ENCODE peak calls at places on chromosomes 5 and 9, in ten cellular contexts. S is PC-9, P is prostate gland, G is left ventricle myocardium inferior, Y is lung, Q is pancreas, D is IMR-90, H is A549, X is astrocyte, T is heart right ventricle. M is an unnamed sample. For H3K4me1, the result is how much of the 10 kb centered on the place peaks cover.

GRCh38 chr9:136926154-136926704 is 18.3 kb downstream of the FBXW5 start:
- DNase-seq in S (no peak), P (no peak), G (no peak), Y (no peak), Q (no peak), D (no peak), H (no peak), X (no peak), T (no peak), M (no peak)

GRCh38 chr5:61256474-61256873 is 75.6 kb upstream of the ZSWIM6 start:
- DNase-seq in S (peak), P (peak), G (peak), Y (peak), Q (peak), D (no peak), H (no peak), X (no peak), T (peak), M (peak)

GRCh38 chr5:56440871-56441740 is 208.0 kb upstream of the ANKRD55 start:
- DNase-seq in S (peak), P (peak), G (no peak), Y (no peak), Q (no peak), D (peak), H (peak), X (peak), T (no peak), M (peak)

GRCh38 chr5:117379521-117379920 is 804.9 kb upstream of the SEMA6A start:
- DNase-seq in S (no peak), P (no peak), G (no peak), Y (no peak), Q (no peak), D (no peak), H (no peak), X (no peak), T (no peak), M (no peak)

GRCh38 chr5:55629790-55630189 is 82.3 kb downstream of the SLC38A9 start:
- DNase-seq in S (no peak), P (no peak), G (no peak), Y (no peak), Q (no peak), D (peak), H (no peak), X (no peak), T (no peak), M (no peak)

GRCh38 chr9:88889386-88889785 is 101.9 kb upstream of the S1PR3 start:
- DNase-seq in S (no peak), P (no peak), G (no peak), Y (no peak), Q (no peak), D (peak), H (no peak), X (peak), T (no peak), M (peak)

GRCh38 chr5:99025298-99026045 is 96.7 kb upstream of the CHD1 start:
- DNase-seq in S (no peak), P (no peak), G (no peak), Y (no peak), Q (no peak), D (no peak), H (no peak), X (no peak), T (no peak), M (no peak)

GRCh38 chr9:115462623-115463022 is 344.7 kb upstream of the TNC start:
- DNase-seq in S (no peak), P (no peak), G (no peak), Y (no peak), Q (no peak), D (no peak), H (no peak), X (no peak), T (no peak), M (no peak)

GRCh38 chr5:93519737-93520136 is 61.3 kb downstream of the NR2F1-AS1 start:
- DNase-seq in S (no peak), P (no peak), G (no peak), Y (no peak), Q (no peak), D (peak), H (no peak), X (peak), T (no peak), M (no peak)

GRCh38 chr9:93830606-93831005 is 124.5 kb downstream of the BARX1 start:
- DNase-seq in S (no peak), P (no peak), G (no peak), Y (no peak), Q (no peak), D (no peak), H (no peak), X (no peak), T (no peak), M (no peak)

GRCh38 chr5:91386120-91386519 is 3.0 kb upstream of the ARRDC3 start:
- DNase-seq in S (no peak), P (no peak), G (no peak), Y (no peak), Q (no peak), D (peak), H (no peak), X (no peak), T (no peak), M (no peak)

GRCh38 chr5:131224387-131225191 is 39.3 kb upstream of the CDC42SE2 start:
- DNase-seq in S (no peak), P (no peak), G (peak), Y (no peak), Q (no peak), D (no peak), H (no peak), X (no peak), T (peak), M (no peak)

GRCh38 chr5:68465133-68465532 is 249.6 kb downstream of the PIK3R1 start:
- DNase-seq in S (no peak), P (no peak), G (no peak), Y (no peak), Q (no peak), D (no peak), H (no peak), X (no peak), T (no peak), M (no peak)

GRCh38 chr9:83584995-83585394 is 37.9 kb upstream of the IDNK start:
- DNase-seq in S (no peak), P (no peak), G (no peak), Y (no peak), Q (no peak), D (no peak), H (no peak), X (no peak), T (no peak), M (no peak)

GRCh38 chr5:452856-453710 is 10.1 kb downstream of the EXOC3 start:
- DNase-seq in S (no peak), P (no peak), G (peak), Y (no peak), Q (no peak), D (no peak), H (no peak), X (no peak), T (no peak), M (no peak)

GRCh38 chr5:140220698-140221064 is 45.7 kb downstream of the CYSTM1 start:
- DNase-seq in S (no peak), P (no peak), G (no peak), Y (no peak), Q (no peak), D (no peak), H (no peak), X (no peak), T (no peak), M (no peak)

GRCh38 chr5:89211836-89212235 is 328.9 kb upstream of the MEF2C start:
- DNase-seq in S (no peak), P (no peak), G (no peak), Y (no peak), Q (no peak), D (peak), H (no peak), X (peak), T (no peak), M (no peak)

GRCh38 chr5:132011561-132012384 is at the start of gene ACSL6:
- DNase-seq in S (no peak), P (no peak), G (no peak), Y (no peak), Q (peak), D (no peak), H (peak), X (no peak), T (no peak), M (peak)

GRCh38 chr5:141677415-141677814 is 4.6 kb downstream of the ARAP3 start:
- DNase-seq in S (no peak), P (no peak), G (no peak), Y (no peak), Q (no peak), D (no peak), H (peak), X (no peak), T (no peak), M (peak)

GRCh38 chr9:95507456-95508241 is 9.1 kb downstream of the PTCH1 start:
- DNase-seq in S (peak), P (peak), G (peak), Y (peak), Q (no peak), D (peak), H (peak), X (peak), T (peak), M (peak)

GRCh38 chr9:88814521-88815101 is 176.7 kb upstream of the S1PR3 start:
- DNase-seq in S (no peak), P (no peak), G (peak), Y (no peak), Q (no peak), D (peak), H (no peak), X (peak), T (peak), M (peak)

GRCh38 chr9:68808481-68808880 is 103.4 kb downstream of the PIP5K1B start:
- DNase-seq in S (no peak), P (no peak), G (no peak), Y (no peak), Q (no peak), D (no peak), H (no peak), X (no peak), T (no peak), M (no peak)

GRCh38 chr5:167754501-167754941 is 536.9 kb upstream of the WWC1 start:
- DNase-seq in S (no peak), P (no peak), G (no peak), Y (no peak), Q (no peak), D (no peak), H (no peak), X (peak), T (no peak), M (no peak)

GRCh38 chr9:116589392-116590354 is 97.4 kb upstream of the TRIM32 start:
- DNase-seq in S (peak), P (no peak), G (no peak), Y (no peak), Q (no peak), D (peak), H (peak), X (no peak), T (no peak), M (peak)

GRCh38 chr5:61333351-61334223 is 1.5 kb downstream of the ZSWIM6 start:
- DNase-seq in S (no peak), P (peak), G (peak), Y (peak), Q (peak), D (no peak), H (no peak), X (no peak), T (peak), M (peak)

GRCh38 chr5:55360190-55360589 is 52.4 kb downstream of the MTREX start:
- DNase-seq in S (no peak), P (no peak), G (no peak), Y (no peak), Q (no peak), D (peak), H (no peak), X (peak), T (no peak), M (no peak)

GRCh38 chr5:14444988-14445387 is 136.6 kb upstream of the OTULINL start:
- DNase-seq in S (no peak), P (no peak), G (no peak), Y (no peak), Q (no peak), D (peak), H (no peak), X (no peak), T (no peak), M (no peak)

GRCh38 chr9:12759767-12760166 is 15.1 kb upstream of the LURAP1L start:
- DNase-seq in S (no peak), P (no peak), G (no peak), Y (no peak), Q (no peak), D (peak), H (no peak), X (peak), T (no peak), M (peak)

GRCh38 chr9:69657269-69657668 is 14.9 kb downstream of the APBA1 start:
- DNase-seq in S (no peak), P (no peak), G (no peak), Y (no peak), Q (no peak), D (peak), H (no peak), X (no peak), T (no peak), M (no peak)

GRCh38 chr5:115116001-115116400 is 53.7 kb downstream of the TRIM36 start:
- DNase-seq in S (no peak), P (no peak), G (no peak), Y (no peak), Q (no peak), D (no peak), H (no peak), X (no peak), T (no peak), M (no peak)

GRCh38 chr5:43631182-43631910 is 28.4 kb downstream of the NNT start:
- DNase-seq in S (peak), P (peak), G (peak), Y (peak), Q (peak), D (peak), H (peak), X (peak), T (peak), M (peak)

GRCh38 chr9:3576358-3576757 is 50.6 kb upstream of the RFX3 start:
- DNase-seq in S (no peak), P (no peak), G (peak), Y (no peak), Q (no peak), D (no peak), H (no peak), X (no peak), T (no peak), M (no peak)

GRCh38 chr9:130981002-130981760 is 27.8 kb upstream of the LAMC3 start:
- DNase-seq in S (no peak), P (no peak), G (no peak), Y (no peak), Q (no peak), D (no peak), H (no peak), X (no peak), T (no peak), M (no peak)

GRCh38 chr5:78300464-78301045 is 6.1 kb upstream of the AP3B1 start:
- DNase-seq in S (no peak), P (no peak), G (no peak), Y (no peak), Q (no peak), D (peak), H (no peak), X (no peak), T (no peak), M (peak)

GRCh38 chr5:60540855-60541805 is 158.8 kb downstream of the DEPDC1B start:
- DNase-seq in S (no peak), P (no peak), G (no peak), Y (no peak), Q (no peak), D (peak), H (no peak), X (peak), T (peak), M (peak)

GRCh38 chr5:55104966-55105701 is 2.7 kb downstream of the GZMA start:
- DNase-seq in S (no peak), P (no peak), G (no peak), Y (no peak), Q (no peak), D (no peak), H (no peak), X (no peak), T (no peak), M (no peak)

GRCh38 chr9:106799146-106799545 is 63.8 kb upstream of the ZNF462 start:
- DNase-seq in S (peak), P (no peak), G (no peak), Y (no peak), Q (no peak), D (peak), H (no peak), X (peak), T (no peak), M (peak)

GRCh38 chr9:93655621-93656425 is 79.4 kb downstream of the PHF2 start:
- DNase-seq in S (no peak), P (no peak), G (peak), Y (no peak), Q (peak), D (no peak), H (no peak), X (no peak), T (no peak), M (no peak)

GRCh38 chr5:177607115-177607451 is 7.2 kb downstream of the B4GALT7 start:
- DNase-seq in S (no peak), P (no peak), G (no peak), Y (no peak), Q (no peak), D (no peak), H (no peak), X (no peak), T (no peak), M (no peak)

GRCh38 chr9:35908484-35909125 is 685 bp upstream of the SPAAR start:
- DNase-seq in S (no peak), P (no peak), G (peak), Y (peak), Q (no peak), D (peak), H (no peak), X (no peak), T (peak), M (peak)

GRCh38 chr9:35905912-35906679 is at the start of gene HRCT1:
- DNase-seq in S (peak), P (peak), G (peak), Y (peak), Q (peak), D (peak), H (peak), X (peak), T (peak), M (no peak)

GRCh38 chr9:35904966-35905781 is 828 bp upstream of the HRCT1 start:
- DNase-seq in S (no peak), P (no peak), G (no peak), Y (peak), Q (peak), D (peak), H (no peak), X (peak), T (no peak), M (no peak)

GRCh38 chr9:35907732-35908483 is 1.4 kb upstream of the SPAAR start:
- DNase-seq in S (peak), P (peak), G (peak), Y (peak), Q (peak), D (peak), H (peak), X (peak), T (peak), M (peak)

GRCh38 chr9:35906923-35907699 is 1.1 kb downstream of the HRCT1 start:
- DNase-seq in S (no peak), P (no peak), G (peak), Y (peak), Q (peak), D (peak), H (no peak), X (peak), T (peak), M (no peak)
- H3K4me1 ChIP-seq in S (half or more), P (under half), G (half or more), Y (half or more), Q (under half), D (under half), H (half or more), X (under half), T (half or more), M (under half)

GRCh38 chr9:27361401-27361953 is 64.5 kb upstream of the EQTN start:
- DNase-seq in S (no peak), P (no peak), G (no peak), Y (no peak), Q (no peak), D (no peak), H (no peak), X (no peak), T (no peak), M (no peak)
- TF ChIP-seq CTCF in S (no peak), P (no peak), G (no peak), Y (no peak), Q (no peak), D (no peak), H (no peak), X (no peak), T (no peak), M (no peak)

GRCh38 chr5:8641796-8642505 is 773.0 kb downstream of the MTRR start:
- DNase-seq in S (no peak), P (no peak), G (no peak), Y (no peak), Q (no peak), D (no peak), H (no peak), X (no peak), T (no peak), M (no peak)
- H3K4me1 ChIP-seq in S (under half), P (under half), G (under half), Y (under half), Q (under half), D (under half), H (under half), X (under half), T (under half), M (under half)

DNA sequence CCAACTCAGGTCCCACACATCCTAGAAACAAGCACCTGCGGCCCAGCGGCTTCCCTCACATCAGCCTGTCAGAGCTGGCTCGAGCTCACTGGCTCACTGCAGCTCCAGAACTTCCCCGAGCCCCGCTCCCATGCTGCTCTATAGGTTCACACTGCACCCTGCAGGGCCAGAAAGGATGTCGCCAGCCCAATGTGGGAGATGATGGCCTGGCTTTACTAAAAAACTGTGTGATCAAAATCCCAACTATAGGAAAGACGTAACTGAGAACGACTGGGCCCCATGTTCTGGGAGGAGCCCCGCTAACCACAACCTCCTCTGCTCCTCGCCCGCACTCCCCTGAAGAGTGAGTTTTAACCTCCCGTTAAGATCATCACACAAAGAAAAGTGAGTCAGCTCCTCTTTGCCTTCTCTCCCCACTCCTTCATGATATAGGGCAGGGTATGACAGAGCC is 4.6 kb downstream of the SURF4 start:
- DNase-seq in S (no peak), P (no peak), G (no peak), Y (no peak), Q (no peak), D (no peak), H (no peak), X (peak), T (no peak), M (no peak)
- TF ChIP-seq CTCF in S (no peak), P (no peak), G (no peak), Y (no peak), Q (no peak), D (no peak), H (no peak), X (no peak), T (no peak), M (no peak)

DNA sequence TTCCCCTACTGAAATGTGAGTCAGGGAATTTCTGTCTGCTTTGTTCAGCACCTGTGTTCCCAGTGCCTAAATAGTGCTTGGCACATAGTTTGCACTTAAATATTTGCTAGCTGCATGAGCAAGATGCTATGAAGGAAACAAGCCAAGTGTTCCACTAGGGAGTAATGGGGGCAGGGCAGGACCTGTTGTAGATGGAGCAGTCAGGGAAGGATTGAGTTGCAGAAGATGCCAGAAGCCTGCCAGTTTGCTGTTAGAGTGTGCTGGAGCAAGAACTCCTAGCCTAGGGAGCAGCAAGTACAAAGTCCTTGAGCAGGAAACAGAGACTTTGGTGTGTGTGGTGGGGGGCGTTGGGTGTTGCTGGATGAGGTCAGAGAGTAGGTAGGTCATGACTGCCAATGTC is 87.5 kb downstream of the DAB2IP start:
- DNase-seq in S (no peak), P (peak), G (no peak), Y (peak), Q (no peak), D (peak), H (no peak), X (peak), T (no peak), M (no peak)
- H3K4me1 ChIP-seq in S (half or more), P (under half), G (half or more), Y (under half), Q (under half), D (under half), H (under half), X (under half), T (half or more), M (under half)

GRCh38 chr9:111300140-111300735 is 29.8 kb downstream of the OR2K2 start:
- DNase-seq in S (no peak), P (no peak), G (no peak), Y (no peak), Q (no peak), D (no peak), H (no peak), X (no peak), T (no peak), M (no peak)
- TF ChIP-seq CTCF in S (no peak), P (no peak), G (no peak), Y (no peak), Q (no peak), D (no peak), H (no peak), X (no peak), T (no peak), M (no peak)

GRCh38 chr5:150509992-150510391 is 2.1 kb downstream of the NDST1 start:
- DNase-seq in S (no peak), P (peak), G (no peak), Y (no peak), Q (no peak), D (no peak), H (no peak), X (no peak), T (no peak), M (no peak)
- H3K4me1 ChIP-seq in S (under half), P (under half), G (half or more), Y (half or more), Q (half or more), D (half or more), H (half or more), X (half or more), T (half or more), M (under half)

GRCh38 chr5:17429353-17429752 is 68.7 kb upstream of the TAF11L2 start:
- DNase-seq in S (no peak), P (no peak), G (no peak), Y (no peak), Q (no peak), D (no peak), H (no peak), X (no peak), T (no peak), M (no peak)
- TF ChIP-seq CTCF in S (no peak), P (no peak), G (no peak), Y (no peak), Q (no peak), D (no peak), H (no peak), X (no peak), T (no peak), M (no peak)

M was measured in cardiac muscle cell.